ENCODE peak calls at places on chromosome 10, in ten cellular contexts. D, X, B, P, W, I, V, S, E and R are unnamed samples. For H3K4me1 and H3K27me3, the result is how much of the 10 kb centered on the place peaks cover.

GRCh38 chr10:4385491-4385890 is 440.5 kb upstream of the AKR1E2 start:
- DNase-seq in D (no peak), X (no peak), B (no peak), P (no peak), W (no peak), I (no peak), V (no peak), S (no peak), E (no peak), R (no peak)

GRCh38 chr10:47175181-47176080 is 124.6 kb upstream of the GDF10 start:
- DNase-seq in D (no peak), X (no peak), B (no peak), P (no peak), W (peak), I (no peak), V (no peak), S (no peak), E (no peak), R (no peak)

GRCh38 chr10:29658984-29659769 is 24.4 kb upstream of the SVIL start:
- DNase-seq in D (no peak), X (peak), B (peak), P (no peak), W (no peak), I (no peak), V (peak), S (no peak), E (peak), R (no peak)

GRCh38 chr10:132232553-132232949 is 45.8 kb downstream of the DPYSL4 start:
- DNase-seq in D (peak), X (no peak), B (no peak), P (no peak), W (no peak), I (no peak), V (no peak), S (peak), E (peak), R (peak)

GRCh38 chr10:33263453-33263852 is 71.0 kb downstream of the NRP1 start:
- DNase-seq in D (no peak), X (no peak), B (no peak), P (no peak), W (no peak), I (no peak), V (no peak), S (no peak), E (no peak), R (no peak)

GRCh38 chr10:118569241-118569881 is 26.1 kb downstream of the PRLHR start:
- DNase-seq in D (no peak), X (no peak), B (no peak), P (no peak), W (no peak), I (no peak), V (no peak), S (no peak), E (no peak), R (no peak)

GRCh38 chr10:71770255-71770654 is 3.1 kb downstream of the VSIR start:
- DNase-seq in D (no peak), X (no peak), B (no peak), P (no peak), W (no peak), I (no peak), V (no peak), S (no peak), E (peak), R (no peak)

GRCh38 chr10:15344876-15345285 is 26.2 kb downstream of the FAM171A1 start:
- DNase-seq in D (peak), X (no peak), B (no peak), P (no peak), W (no peak), I (no peak), V (no peak), S (peak), E (no peak), R (no peak)

GRCh38 chr10:101694674-101695403 is at the start of gene FBXW4:
- DNase-seq in D (peak), X (no peak), B (peak), P (peak), W (peak), I (peak), V (peak), S (peak), E (peak), R (peak)

GRCh38 chr10:74645681-74646080 is 180.7 kb upstream of the KAT6B start:
- DNase-seq in D (no peak), X (no peak), B (no peak), P (no peak), W (no peak), I (no peak), V (no peak), S (no peak), E (no peak), R (no peak)

GRCh38 chr10:77496941-77497420 is 140.6 kb downstream of the KCNMA1 start:
- DNase-seq in D (no peak), X (no peak), B (no peak), P (no peak), W (peak), I (no peak), V (no peak), S (no peak), E (no peak), R (no peak)

GRCh38 chr10:77498829-77499228 is 138.8 kb downstream of the KCNMA1 start:
- DNase-seq in D (no peak), X (no peak), B (no peak), P (no peak), W (no peak), I (no peak), V (no peak), S (no peak), E (no peak), R (no peak)

GRCh38 chr10:77498210-77498609 is 139.4 kb downstream of the KCNMA1 start:
- DNase-seq in D (no peak), X (no peak), B (no peak), P (no peak), W (no peak), I (no peak), V (no peak), S (no peak), E (no peak), R (no peak)

GRCh38 chr10:77494789-77495541 is 142.6 kb downstream of the KCNMA1 start:
- DNase-seq in D (no peak), X (no peak), B (no peak), P (no peak), W (no peak), I (no peak), V (no peak), S (no peak), E (no peak), R (no peak)

DNA sequence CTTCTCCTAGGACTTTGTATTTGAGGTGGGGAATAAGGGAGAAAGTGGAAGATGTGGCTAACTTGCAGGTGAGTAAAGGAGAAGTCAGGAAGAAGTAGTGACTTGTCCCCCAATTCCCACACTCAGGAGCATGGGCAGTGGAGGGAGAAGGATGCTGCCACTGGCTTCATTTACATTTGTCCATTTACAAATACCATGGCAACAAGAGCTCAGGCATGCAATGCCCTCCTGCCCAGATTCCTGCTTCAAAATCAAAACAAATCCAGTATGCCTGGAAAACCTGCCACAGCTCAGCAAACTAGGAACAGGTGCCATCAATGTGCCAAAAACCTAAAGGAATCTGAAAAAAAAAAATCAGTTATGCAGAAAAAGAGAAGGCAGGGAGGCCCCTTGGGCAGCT is 139.9 kb downstream of the KCNMA1 start:
- DNase-seq in D (no peak), X (no peak), B (no peak), P (no peak), W (no peak), I (no peak), V (no peak), S (no peak), E (no peak), R (no peak)
- H3K4me1 ChIP-seq in D (under half), X (half or more), B (under half), P (half or more), W (under half), I (under half), V (under half), S (under half), E (under half), R (under half)

GRCh38 chr10:89978081-89978480 is 276.7 kb downstream of the KIF20B start:
- DNase-seq in D (no peak), X (no peak), B (no peak), P (no peak), W (no peak), I (no peak), V (no peak), S (no peak), E (no peak), R (no peak)

GRCh38 chr10:89975716-89976243 is 274.4 kb downstream of the KIF20B start:
- DNase-seq in D (no peak), X (no peak), B (no peak), P (no peak), W (no peak), I (no peak), V (no peak), S (no peak), E (no peak), R (no peak)

GRCh38 chr10:89981891-89982290 is 280.5 kb downstream of the KIF20B start:
- DNase-seq in D (no peak), X (no peak), B (no peak), P (no peak), W (no peak), I (no peak), V (no peak), S (no peak), E (no peak), R (no peak)

GRCh38 chr10:89980166-89980565 is 278.8 kb downstream of the KIF20B start:
- DNase-seq in D (no peak), X (no peak), B (no peak), P (no peak), W (no peak), I (no peak), V (no peak), S (no peak), E (no peak), R (no peak)

DNA sequence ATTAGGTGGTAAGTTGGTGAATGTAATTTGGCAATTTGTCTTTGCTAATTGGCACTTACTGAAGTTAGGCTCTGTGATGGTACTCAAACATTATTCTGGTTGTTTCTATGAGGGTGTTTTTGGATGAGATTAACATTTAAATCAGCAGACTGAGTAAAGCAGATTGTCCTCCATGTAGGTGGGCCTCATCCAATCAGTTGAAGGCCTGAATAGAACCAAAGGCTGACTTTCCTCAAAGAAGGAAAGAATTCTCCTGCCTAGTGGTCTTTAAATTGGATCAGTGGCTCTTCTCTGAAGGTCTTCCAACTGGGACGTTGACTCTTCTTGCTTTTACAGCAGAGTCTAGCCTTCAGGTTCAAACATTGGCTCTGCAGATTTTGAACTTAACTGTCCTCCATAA is 278.3 kb downstream of the KIF20B start:
- DNase-seq in D (no peak), X (no peak), B (no peak), P (no peak), W (no peak), I (no peak), V (no peak), S (no peak), E (no peak), R (no peak)
- H3K27me3 ChIP-seq in D (under half), X (under half), B (under half), P (under half), W (under half), I (half or more), V (under half), S (under half), E (under half), R (under half)

GRCh38 chr10:8060010-8060703 is 5.7 kb downstream of the GATA3 start:
- DNase-seq in D (no peak), X (no peak), B (peak), P (no peak), W (peak), I (peak), V (peak), S (no peak), E (no peak), R (no peak)
- H3K27ac ChIP-seq in D (no peak), X (no peak), B (peak), P (no peak), W (no peak), I (no peak), V (peak), S (no peak), E (no peak), R (no peak)

GRCh38 chr10:121070671-121071070 is 219.5 kb downstream of the WDR11 start:
- DNase-seq in D (no peak), X (no peak), B (no peak), P (no peak), W (no peak), I (no peak), V (no peak), S (no peak), E (no peak), R (no peak)
- H3K4me1 ChIP-seq in D (under half), X (under half), B (under half), P (under half), W (under half), I (under half), V (under half), S (under half), E (under half), R (under half)

GRCh38 chr10:8052344-8052969 is 2.0 kb upstream of the GATA3 start:
- DNase-seq in D (no peak), X (no peak), B (no peak), P (no peak), W (peak), I (no peak), V (no peak), S (no peak), E (no peak), R (no peak)
- H3K27me3 ChIP-seq in D (half or more), X (under half), B (under half), P (under half), W (half or more), I (half or more), V (under half), S (under half), E (under half), R (half or more)

DNA sequence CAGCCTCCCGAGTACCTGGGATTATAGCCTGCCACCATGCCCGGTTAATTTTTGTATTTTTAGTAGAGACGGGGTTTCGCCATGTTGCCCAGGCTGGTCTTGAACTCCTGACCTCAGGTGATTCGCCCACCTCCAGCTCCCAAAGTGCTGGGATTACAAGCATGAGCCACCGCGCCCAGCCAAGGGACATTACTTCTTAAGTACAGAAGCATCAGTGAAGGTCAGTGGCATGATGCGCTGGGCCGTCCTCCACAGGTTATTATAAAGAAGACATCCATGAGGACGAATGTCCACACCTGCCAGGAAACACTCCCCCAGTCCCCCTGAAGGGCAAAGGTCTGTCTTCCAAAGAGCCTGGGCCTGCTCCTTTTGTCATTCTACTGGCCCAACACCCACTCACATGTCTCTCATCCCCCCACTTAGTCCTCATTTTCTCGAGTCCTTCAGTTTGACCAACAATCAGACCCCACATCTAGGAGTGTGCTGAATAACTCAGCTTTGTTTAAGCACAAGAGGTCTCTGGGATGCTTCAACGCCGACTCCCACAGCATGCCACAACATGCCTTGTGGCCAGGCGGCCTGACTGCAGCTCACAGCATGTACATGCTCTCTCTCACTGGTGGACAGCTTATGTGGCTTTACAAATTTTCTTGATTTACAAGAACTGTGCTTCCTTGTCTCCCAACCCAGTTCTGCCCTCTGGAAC is 73.0 kb downstream of the CTBP2 start:
- DNase-seq in D (no peak), X (no peak), B (no peak), P (no peak), W (no peak), I (no peak), V (no peak), S (no peak), E (no peak), R (no peak)
- H3K27ac ChIP-seq in D (no peak), X (no peak), B (no peak), P (no peak), W (no peak), I (no peak), V (no peak), S (no peak), E (no peak), R (no peak)

DNA sequence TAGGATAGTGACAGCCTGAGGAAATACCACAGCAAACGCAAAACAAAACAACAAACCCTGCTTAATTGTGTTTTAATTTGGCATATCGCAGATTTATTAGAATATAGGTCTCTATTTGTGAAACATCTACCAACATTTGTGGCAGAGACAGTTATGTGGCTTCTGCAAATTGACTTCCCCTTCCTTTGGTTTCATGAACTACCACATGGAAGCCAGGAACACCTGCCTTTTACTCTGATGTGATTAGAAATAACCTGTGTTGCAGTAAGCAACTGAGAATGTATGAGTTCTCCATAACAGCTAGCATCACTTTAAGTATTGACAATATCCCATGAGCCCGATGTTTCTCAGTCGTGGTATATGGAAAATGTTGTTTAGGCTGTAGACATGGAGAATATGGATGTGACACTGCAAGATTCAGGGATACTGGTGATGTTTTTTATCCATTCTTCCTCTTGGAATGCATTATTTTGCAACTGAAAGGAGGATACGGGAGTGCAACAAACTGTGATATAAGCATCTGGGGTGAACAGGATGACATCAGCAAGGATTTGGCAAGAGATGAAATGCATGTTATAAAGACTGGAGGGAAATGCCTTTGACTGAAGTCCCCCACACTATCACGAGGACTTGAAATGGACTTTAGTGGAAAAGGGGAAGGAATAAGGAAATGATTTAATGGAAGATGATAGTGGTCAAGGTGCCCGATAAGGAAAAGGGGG is 95.9 kb downstream of the CUBN start:
- DNase-seq in D (no peak), X (no peak), B (no peak), P (no peak), W (no peak), I (no peak), V (no peak), S (no peak), E (no peak), R (no peak)
- H3K4me1 ChIP-seq in D (under half), X (under half), B (under half), P (under half), W (under half), I (under half), V (under half), S (under half), E (under half), R (under half)

GRCh38 chr10:120015064-120015463 is 122.5 kb downstream of the SEC23IP start:
- DNase-seq in D (no peak), X (no peak), B (no peak), P (no peak), W (no peak), I (no peak), V (no peak), S (no peak), E (no peak), R (no peak)

GRCh38 chr10:120011359-120012132 is 119.0 kb downstream of the SEC23IP start:
- DNase-seq in D (no peak), X (no peak), B (no peak), P (no peak), W (no peak), I (peak), V (no peak), S (no peak), E (no peak), R (no peak)

GRCh38 chr10:120012133-120012405 is 119.5 kb downstream of the SEC23IP start:
- DNase-seq in D (no peak), X (no peak), B (no peak), P (no peak), W (no peak), I (no peak), V (no peak), S (no peak), E (no peak), R (no peak)

GRCh38 chr10:120014031-120014430 is 121.5 kb downstream of the SEC23IP start:
- DNase-seq in D (no peak), X (no peak), B (no peak), P (no peak), W (no peak), I (no peak), V (no peak), S (no peak), E (no peak), R (no peak)

DNA sequence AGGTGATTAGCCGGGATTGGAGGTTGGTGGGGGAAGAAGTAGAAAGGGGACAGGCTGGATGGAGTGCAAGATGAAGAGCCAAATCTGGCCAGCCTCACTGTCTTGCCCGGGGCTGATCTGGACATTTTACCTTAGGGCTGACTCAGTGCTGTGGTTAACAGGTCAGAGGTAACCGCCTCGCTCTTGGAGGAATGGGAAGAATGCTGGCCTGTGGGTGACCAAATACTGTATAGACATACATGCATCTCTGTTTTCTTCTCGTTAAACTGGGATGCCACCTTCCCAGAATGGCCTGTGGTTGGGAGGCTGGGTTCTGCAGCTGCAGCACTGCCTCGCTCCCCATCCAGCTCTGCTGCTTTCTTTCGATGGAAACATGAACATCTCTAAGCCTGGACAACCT is 120.0 kb downstream of the SEC23IP start:
- DNase-seq in D (no peak), X (no peak), B (no peak), P (no peak), W (no peak), I (no peak), V (no peak), S (no peak), E (no peak), R (no peak)
- H3K27me3 ChIP-seq in D (under half), X (under half), B (under half), P (under half), W (under half), I (under half), V (under half), S (under half), E (under half), R (under half)

GRCh38 chr10:104318810-104319684 is 19.2 kb downstream of the ITPRIP start:
- DNase-seq in D (peak), X (no peak), B (no peak), P (no peak), W (no peak), I (no peak), V (no peak), S (no peak), E (peak), R (no peak)
- H3K27ac ChIP-seq in D (peak), X (peak), B (no peak), P (peak), W (no peak), I (no peak), V (no peak), S (peak), E (peak), R (peak)